ENCODE peak calls at places on chromosomes 7 and 10, in eight cellular contexts. One of them, this sample, is unnamed.

GRCh38 chr7:144470052-144470451 is 66.6 kb upstream of the NOBOX start:
- DNase-seq in glutamatergic neuron: no peak
- DNase-seq in endodermal cell: no peak
- DNase-seq in neural crest cell: no peak
- DNase-seq in breast epithelium: no peak
- DNase-seq in GM10248: no peak
- DNase-seq in retinal pigment epithelial cell: no peak
- DNase-seq in fibroblast of lung: no peak
- DNase-seq in this sample: no peak

GRCh38 chr7:44531421-44532380 is 9.4 kb downstream of the NPC1L1 start:
- DNase-seq in glutamatergic neuron: no peak
- DNase-seq in endodermal cell: no peak
- DNase-seq in neural crest cell: no peak
- DNase-seq in breast epithelium: no peak
- DNase-seq in GM10248: peak
- DNase-seq in retinal pigment epithelial cell: no peak
- DNase-seq in fibroblast of lung: no peak
- DNase-seq in this sample: no peak

GRCh38 chr10:76397957-76398665 is 966.7 kb downstream of the LRMDA start:
- DNase-seq in glutamatergic neuron: no peak
- DNase-seq in endodermal cell: no peak
- DNase-seq in neural crest cell: no peak
- DNase-seq in breast epithelium: no peak
- DNase-seq in GM10248: no peak
- DNase-seq in retinal pigment epithelial cell: no peak
- DNase-seq in fibroblast of lung: peak
- DNase-seq in this sample: no peak

GRCh38 chr7:42961182-42961581 is 29.0 kb downstream of the MRPL32 start:
- DNase-seq in glutamatergic neuron: no peak
- DNase-seq in endodermal cell: no peak
- DNase-seq in neural crest cell: no peak
- DNase-seq in breast epithelium: no peak
- DNase-seq in GM10248: no peak
- DNase-seq in retinal pigment epithelial cell: no peak
- DNase-seq in fibroblast of lung: no peak
- DNase-seq in this sample: no peak

GRCh38 chr10:93075369-93076221 is 1.9 kb downstream of the CYP26A1 start:
- DNase-seq in glutamatergic neuron: no peak
- DNase-seq in endodermal cell: no peak
- DNase-seq in neural crest cell: no peak
- DNase-seq in breast epithelium: no peak
- DNase-seq in GM10248: no peak
- DNase-seq in retinal pigment epithelial cell: no peak
- DNase-seq in fibroblast of lung: no peak
- DNase-seq in this sample: no peak

GRCh38 chr10:69669408-69669807 is 39.4 kb downstream of the FAM241B start:
- DNase-seq in glutamatergic neuron: no peak
- DNase-seq in endodermal cell: no peak
- DNase-seq in neural crest cell: no peak
- DNase-seq in breast epithelium: no peak
- DNase-seq in GM10248: no peak
- DNase-seq in retinal pigment epithelial cell: no peak
- DNase-seq in fibroblast of lung: no peak
- DNase-seq in this sample: no peak

GRCh38 chr10:122490786-122491680 is 29.7 kb downstream of the HTRA1 start:
- DNase-seq in glutamatergic neuron: no peak
- DNase-seq in endodermal cell: no peak
- DNase-seq in neural crest cell: no peak
- DNase-seq in breast epithelium: no peak
- DNase-seq in GM10248: no peak
- DNase-seq in retinal pigment epithelial cell: no peak
- DNase-seq in fibroblast of lung: peak
- DNase-seq in this sample: no peak

GRCh38 chr7:39700932-39701331 is 77.6 kb downstream of the RALA start:
- DNase-seq in glutamatergic neuron: no peak
- DNase-seq in endodermal cell: no peak
- DNase-seq in neural crest cell: no peak
- DNase-seq in breast epithelium: no peak
- DNase-seq in GM10248: no peak
- DNase-seq in retinal pigment epithelial cell: no peak
- DNase-seq in fibroblast of lung: no peak
- DNase-seq in this sample: no peak

GRCh38 chr7:50952120-50952519 is 169.4 kb upstream of the GRB10 start:
- DNase-seq in glutamatergic neuron: no peak
- DNase-seq in endodermal cell: no peak
- DNase-seq in neural crest cell: no peak
- DNase-seq in breast epithelium: no peak
- DNase-seq in GM10248: no peak
- DNase-seq in retinal pigment epithelial cell: no peak
- DNase-seq in fibroblast of lung: no peak
- DNase-seq in this sample: no peak

GRCh38 chr7:114062810-114063209 is 144.0 kb upstream of the PPP1R3A start:
- DNase-seq in glutamatergic neuron: no peak
- DNase-seq in endodermal cell: no peak
- DNase-seq in neural crest cell: no peak
- DNase-seq in breast epithelium: no peak
- DNase-seq in GM10248: no peak
- DNase-seq in retinal pigment epithelial cell: no peak
- DNase-seq in fibroblast of lung: no peak
- DNase-seq in this sample: no peak

GRCh38 chr7:16091951-16092350 is 329.4 kb downstream of the CRPPA start:
- DNase-seq in glutamatergic neuron: no peak
- DNase-seq in endodermal cell: no peak
- DNase-seq in neural crest cell: no peak
- DNase-seq in breast epithelium: no peak
- DNase-seq in GM10248: no peak
- DNase-seq in retinal pigment epithelial cell: peak
- DNase-seq in fibroblast of lung: no peak
- DNase-seq in this sample: no peak

GRCh38 chr7:106916689-106917088 is 51.6 kb downstream of the PIK3CG start:
- DNase-seq in glutamatergic neuron: no peak
- DNase-seq in endodermal cell: no peak
- DNase-seq in neural crest cell: no peak
- DNase-seq in breast epithelium: no peak
- DNase-seq in GM10248: no peak
- DNase-seq in retinal pigment epithelial cell: no peak
- DNase-seq in fibroblast of lung: peak
- DNase-seq in this sample: peak

GRCh38 chr10:110487411-110488123 is 10.1 kb upstream of the DUSP5 start:
- DNase-seq in glutamatergic neuron: no peak
- DNase-seq in endodermal cell: peak
- DNase-seq in neural crest cell: no peak
- DNase-seq in breast epithelium: no peak
- DNase-seq in GM10248: no peak
- DNase-seq in retinal pigment epithelial cell: no peak
- DNase-seq in fibroblast of lung: no peak
- DNase-seq in this sample: no peak

GRCh38 chr7:107659666-107660065 is 962 bp upstream of the SLC26A4 start:
- DNase-seq in glutamatergic neuron: no peak
- DNase-seq in endodermal cell: no peak
- DNase-seq in neural crest cell: no peak
- DNase-seq in breast epithelium: no peak
- DNase-seq in GM10248: peak
- DNase-seq in retinal pigment epithelial cell: peak
- DNase-seq in fibroblast of lung: peak
- DNase-seq in this sample: no peak

GRCh38 chr7:29831705-29832104 is 25.4 kb downstream of the WIPF3 start:
- DNase-seq in glutamatergic neuron: no peak
- DNase-seq in endodermal cell: no peak
- DNase-seq in neural crest cell: no peak
- DNase-seq in breast epithelium: no peak
- DNase-seq in GM10248: no peak
- DNase-seq in retinal pigment epithelial cell: no peak
- DNase-seq in fibroblast of lung: no peak
- DNase-seq in this sample: no peak

GRCh38 chr7:44631458-44632115 is 25.2 kb downstream of the OGDH start:
- DNase-seq in glutamatergic neuron: no peak
- DNase-seq in endodermal cell: no peak
- DNase-seq in neural crest cell: no peak
- DNase-seq in breast epithelium: no peak
- DNase-seq in GM10248: no peak
- DNase-seq in retinal pigment epithelial cell: no peak
- DNase-seq in fibroblast of lung: peak
- DNase-seq in this sample: no peak

DNA sequence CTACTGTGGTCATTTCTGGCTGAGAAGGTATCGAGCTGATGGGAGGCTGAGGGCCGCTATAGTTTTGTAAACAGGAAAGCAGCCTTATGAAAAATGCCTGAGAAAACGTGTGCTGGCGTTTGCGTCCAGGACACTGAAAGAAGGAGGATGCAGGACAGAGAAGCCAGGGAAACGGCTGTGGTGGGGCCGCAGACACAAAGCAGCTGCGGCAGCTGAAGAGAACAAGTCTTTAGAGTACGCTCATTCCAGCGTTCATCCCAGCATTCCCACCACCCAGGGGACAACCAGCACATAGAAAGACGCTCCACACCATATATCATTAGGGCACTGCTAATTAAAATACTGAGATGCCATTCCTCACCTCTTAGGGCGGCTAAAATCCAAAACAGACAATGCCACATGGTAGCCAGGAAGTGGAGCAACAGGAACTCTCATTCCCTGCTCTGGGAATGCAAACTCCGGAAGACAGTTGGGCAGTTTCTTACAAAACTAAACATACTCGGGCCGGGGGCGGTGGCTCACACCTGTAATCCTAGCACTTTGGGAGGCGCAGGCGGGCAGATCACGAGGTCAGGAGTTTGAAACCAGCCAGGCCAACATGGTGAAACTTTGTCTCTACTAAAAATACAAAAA is 18.4 kb downstream of the GNA12 start:
- DNase-seq in glutamatergic neuron: no peak
- DNase-seq in endodermal cell: no peak
- DNase-seq in neural crest cell: no peak
- DNase-seq in breast epithelium: no peak
- DNase-seq in GM10248: no peak
- DNase-seq in retinal pigment epithelial cell: no peak
- DNase-seq in fibroblast of lung: no peak
- DNase-seq in this sample: no peak
- TF ChIP-seq CTCF in glutamatergic neuron: no peak
- TF ChIP-seq CTCF in endodermal cell: no peak
- TF ChIP-seq CTCF in neural crest cell: no peak
- TF ChIP-seq CTCF in breast epithelium: no peak
- TF ChIP-seq CTCF in GM10248: no peak
- TF ChIP-seq CTCF in retinal pigment epithelial cell: no peak
- TF ChIP-seq CTCF in fibroblast of lung: no peak
- TF ChIP-seq CTCF in this sample: no peak

DNA sequence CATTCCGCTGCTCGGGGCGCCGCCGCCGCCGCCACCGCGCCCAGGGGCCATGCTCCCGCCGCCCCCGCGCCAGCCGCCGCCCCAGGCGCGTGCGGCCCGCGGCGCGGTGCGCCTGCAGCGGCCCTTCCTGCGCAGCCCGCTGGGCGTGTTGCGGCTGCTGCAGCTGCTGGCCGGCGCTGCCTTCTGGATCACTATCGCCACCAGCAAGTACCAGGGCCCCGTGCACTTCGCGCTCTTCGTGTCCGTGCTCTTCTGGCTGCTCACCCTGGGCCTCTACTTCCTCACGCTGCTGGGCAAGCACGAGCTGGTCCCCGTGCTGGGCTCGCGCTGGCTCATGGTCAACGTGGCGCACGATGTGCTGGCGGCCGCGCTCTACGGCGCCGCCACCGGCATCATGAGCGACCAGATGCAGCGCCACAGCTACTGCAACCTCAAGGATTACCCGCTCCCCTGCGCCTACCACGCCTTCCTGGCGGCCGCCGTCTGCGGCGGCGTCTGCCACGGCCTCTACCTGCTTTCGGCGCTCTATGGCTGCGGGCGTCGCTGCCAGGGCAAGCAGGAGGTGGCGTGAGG is 384 bp downstream of the MARVELD1 start:
- DNase-seq in glutamatergic neuron: peak
- DNase-seq in endodermal cell: peak
- DNase-seq in neural crest cell: peak
- DNase-seq in breast epithelium: peak
- DNase-seq in GM10248: peak
- DNase-seq in retinal pigment epithelial cell: no peak
- DNase-seq in fibroblast of lung: peak
- DNase-seq in this sample: peak
- TF ChIP-seq CTCF in glutamatergic neuron: no peak
- TF ChIP-seq CTCF in endodermal cell: peak
- TF ChIP-seq CTCF in neural crest cell: peak
- TF ChIP-seq CTCF in breast epithelium: no peak
- TF ChIP-seq CTCF in GM10248: peak
- TF ChIP-seq CTCF in retinal pigment epithelial cell: peak
- TF ChIP-seq CTCF in fibroblast of lung: peak
- TF ChIP-seq CTCF in this sample: peak

GRCh38 chr7:2043316-2044039 is 189.3 kb downstream of the MAD1L1 start:
- DNase-seq in glutamatergic neuron: no peak
- DNase-seq in endodermal cell: no peak
- DNase-seq in neural crest cell: no peak
- DNase-seq in breast epithelium: no peak
- DNase-seq in GM10248: no peak
- DNase-seq in retinal pigment epithelial cell: no peak
- DNase-seq in fibroblast of lung: no peak
- DNase-seq in this sample: peak

GRCh38 chr7:2042650-2043049 is 190.1 kb downstream of the MAD1L1 start:
- DNase-seq in glutamatergic neuron: no peak
- DNase-seq in endodermal cell: no peak
- DNase-seq in neural crest cell: no peak
- DNase-seq in breast epithelium: no peak
- DNase-seq in GM10248: no peak
- DNase-seq in retinal pigment epithelial cell: no peak
- DNase-seq in fibroblast of lung: no peak
- DNase-seq in this sample: no peak

GRCh38 chr7:2040201-2040892 is 192.4 kb downstream of the MAD1L1 start:
- DNase-seq in glutamatergic neuron: no peak
- DNase-seq in endodermal cell: no peak
- DNase-seq in neural crest cell: no peak
- DNase-seq in breast epithelium: no peak
- DNase-seq in GM10248: no peak
- DNase-seq in retinal pigment epithelial cell: no peak
- DNase-seq in fibroblast of lung: no peak
- DNase-seq in this sample: peak

GRCh38 chr7:2040893-2041270 is 191.9 kb downstream of the MAD1L1 start:
- DNase-seq in glutamatergic neuron: no peak
- DNase-seq in endodermal cell: no peak
- DNase-seq in neural crest cell: no peak
- DNase-seq in breast epithelium: no peak
- DNase-seq in GM10248: no peak
- DNase-seq in retinal pigment epithelial cell: no peak
- DNase-seq in fibroblast of lung: no peak
- DNase-seq in this sample: no peak

GRCh38 chr7:2041496-2042367 is 191.0 kb downstream of the MAD1L1 start:
- DNase-seq in glutamatergic neuron: no peak
- DNase-seq in endodermal cell: no peak
- DNase-seq in neural crest cell: no peak
- DNase-seq in breast epithelium: no peak
- DNase-seq in GM10248: no peak
- DNase-seq in retinal pigment epithelial cell: no peak
- DNase-seq in fibroblast of lung: no peak
- DNase-seq in this sample: no peak
- TF ChIP-seq CTCF in glutamatergic neuron: no peak
- TF ChIP-seq CTCF in endodermal cell: no peak
- TF ChIP-seq CTCF in neural crest cell: no peak
- TF ChIP-seq CTCF in breast epithelium: no peak
- TF ChIP-seq CTCF in GM10248: no peak
- TF ChIP-seq CTCF in retinal pigment epithelial cell: no peak
- TF ChIP-seq CTCF in fibroblast of lung: no peak
- TF ChIP-seq CTCF in this sample: no peak

GRCh38 chr10:127815147-127815546 is 77.6 kb downstream of the CLRN3 start:
- DNase-seq in glutamatergic neuron: no peak
- DNase-seq in endodermal cell: no peak
- DNase-seq in neural crest cell: no peak
- DNase-seq in breast epithelium: no peak
- DNase-seq in GM10248: no peak
- DNase-seq in retinal pigment epithelial cell: no peak
- DNase-seq in fibroblast of lung: no peak
- DNase-seq in this sample: no peak

GRCh38 chr10:127813290-127813689 is 76.3 kb downstream of the FOXI2 start:
- DNase-seq in glutamatergic neuron: no peak
- DNase-seq in endodermal cell: no peak
- DNase-seq in neural crest cell: no peak
- DNase-seq in breast epithelium: no peak
- DNase-seq in GM10248: no peak
- DNase-seq in retinal pigment epithelial cell: no peak
- DNase-seq in fibroblast of lung: no peak
- DNase-seq in this sample: no peak
- TF ChIP-seq CTCF in glutamatergic neuron: peak
- TF ChIP-seq CTCF in endodermal cell: peak
- TF ChIP-seq CTCF in neural crest cell: peak
- TF ChIP-seq CTCF in breast epithelium: no peak
- TF ChIP-seq CTCF in GM10248: no peak
- TF ChIP-seq CTCF in retinal pigment epithelial cell: peak
- TF ChIP-seq CTCF in fibroblast of lung: no peak
- TF ChIP-seq CTCF in this sample: peak

This sample was measured in D721Med.